ENCODE peak calls at places on chromosomes 13 and 19, in eight cellular contexts. One of them, this sample, is unnamed.

GRCh38 chr19:4519521-4520277 is 1.4 kb upstream of the PLIN4 start:
- DNase-seq in neuronal stem cell: no peak
- DNase-seq in PC-9: no peak
- DNase-seq in SK-N-SH: no peak
- DNase-seq in fibroblast of lung: no peak
- DNase-seq in MM.1S: no peak
- DNase-seq in hepatocyte: no peak
- DNase-seq in DND-41: no peak
- DNase-seq in this sample: no peak

GRCh38 chr13:47890146-47890814 is 110.8 kb downstream of the SUCLA2 start:
- DNase-seq in neuronal stem cell: no peak
- DNase-seq in PC-9: no peak
- DNase-seq in SK-N-SH: no peak
- DNase-seq in fibroblast of lung: no peak
- DNase-seq in MM.1S: no peak
- DNase-seq in hepatocyte: no peak
- DNase-seq in DND-41: peak; percentile 53
- DNase-seq in this sample: no peak

GRCh38 chr19:3154957-3155736 is 19.3 kb downstream of the GNA15 start:
- DNase-seq in neuronal stem cell: no peak
- DNase-seq in PC-9: peak; percentile 55
- DNase-seq in SK-N-SH: peak; percentile 66
- DNase-seq in fibroblast of lung: peak; percentile 99
- DNase-seq in MM.1S: no peak
- DNase-seq in hepatocyte: no peak
- DNase-seq in DND-41: peak; percentile 99
- DNase-seq in this sample: no peak

GRCh38 chr19:29410974-29411615 is 114.7 kb upstream of the VSTM2B start:
- DNase-seq in neuronal stem cell: no peak
- DNase-seq in PC-9: no peak
- DNase-seq in SK-N-SH: no peak
- DNase-seq in fibroblast of lung: no peak
- DNase-seq in MM.1S: no peak
- DNase-seq in hepatocyte: no peak
- DNase-seq in DND-41: no peak
- DNase-seq in this sample: no peak

GRCh38 chr13:31200636-31200970 is 828 bp downstream of the B3GLCT start:
- DNase-seq in neuronal stem cell: peak; percentile 36
- DNase-seq in PC-9: no peak
- DNase-seq in SK-N-SH: no peak
- DNase-seq in fibroblast of lung: peak; percentile 41
- DNase-seq in MM.1S: peak; percentile 18
- DNase-seq in hepatocyte: peak; percentile 75
- DNase-seq in DND-41: peak; percentile 60
- DNase-seq in this sample: peak; percentile 46

GRCh38 chr19:3604987-3605343 is 1.7 kb downstream of the TBXA2R start:
- DNase-seq in neuronal stem cell: no peak
- DNase-seq in PC-9: no peak
- DNase-seq in SK-N-SH: no peak
- DNase-seq in fibroblast of lung: no peak
- DNase-seq in MM.1S: no peak
- DNase-seq in hepatocyte: no peak
- DNase-seq in DND-41: no peak
- DNase-seq in this sample: no peak

GRCh38 chr19:3743486-3743885 is 18.0 kb downstream of the APBA3 start:
- DNase-seq in neuronal stem cell: no peak
- DNase-seq in PC-9: no peak
- DNase-seq in SK-N-SH: no peak
- DNase-seq in fibroblast of lung: no peak
- DNase-seq in MM.1S: no peak
- DNase-seq in hepatocyte: no peak
- DNase-seq in DND-41: no peak
- DNase-seq in this sample: peak; percentile 44

GRCh38 chr13:51590231-51590630 is 6.0 kb downstream of the WDFY2 start:
- DNase-seq in neuronal stem cell: no peak
- DNase-seq in PC-9: no peak
- DNase-seq in SK-N-SH: no peak
- DNase-seq in fibroblast of lung: no peak
- DNase-seq in MM.1S: no peak
- DNase-seq in hepatocyte: no peak
- DNase-seq in DND-41: no peak
- DNase-seq in this sample: no peak

GRCh38 chr13:54614729-54615128 is 1586.1 kb downstream of the OLFM4 start:
- DNase-seq in neuronal stem cell: no peak
- DNase-seq in PC-9: no peak
- DNase-seq in SK-N-SH: no peak
- DNase-seq in fibroblast of lung: no peak
- DNase-seq in MM.1S: no peak
- DNase-seq in hepatocyte: no peak
- DNase-seq in DND-41: no peak
- DNase-seq in this sample: no peak

GRCh38 chr13:66180806-66181205 is 1049.3 kb downstream of the PCDH9 start:
- DNase-seq in neuronal stem cell: no peak
- DNase-seq in PC-9: no peak
- DNase-seq in SK-N-SH: no peak
- DNase-seq in fibroblast of lung: peak; percentile 1
- DNase-seq in MM.1S: no peak
- DNase-seq in hepatocyte: no peak
- DNase-seq in DND-41: no peak
- DNase-seq in this sample: no peak

GRCh38 chr13:50130686-50131051 is 115.4 kb downstream of the KCNRG start:
- DNase-seq in neuronal stem cell: peak; percentile 46
- DNase-seq in PC-9: peak; percentile 24
- DNase-seq in SK-N-SH: peak; percentile 75
- DNase-seq in fibroblast of lung: no peak
- DNase-seq in MM.1S: peak; percentile 17
- DNase-seq in hepatocyte: peak; percentile 22
- DNase-seq in DND-41: no peak
- DNase-seq in this sample: peak; percentile 44
- H2AFZ ChIP-seq in neuronal stem cell: peak overlapping the region; percentile 95
- H2AFZ ChIP-seq in PC-9: peak overlapping the region; percentile 99
- H2AFZ ChIP-seq in SK-N-SH: peak overlapping the region; percentile 92
- H2AFZ ChIP-seq in fibroblast of lung: peak overlapping the region; percentile 70
- H2AFZ ChIP-seq in MM.1S: peak overlapping the region; percentile 67
- H2AFZ ChIP-seq in hepatocyte: peak overlapping the region; percentile 62
- H2AFZ ChIP-seq in DND-41: no peak overlapping the region
- H2AFZ ChIP-seq in this sample: peak overlapping the region; percentile 97

DNA sequence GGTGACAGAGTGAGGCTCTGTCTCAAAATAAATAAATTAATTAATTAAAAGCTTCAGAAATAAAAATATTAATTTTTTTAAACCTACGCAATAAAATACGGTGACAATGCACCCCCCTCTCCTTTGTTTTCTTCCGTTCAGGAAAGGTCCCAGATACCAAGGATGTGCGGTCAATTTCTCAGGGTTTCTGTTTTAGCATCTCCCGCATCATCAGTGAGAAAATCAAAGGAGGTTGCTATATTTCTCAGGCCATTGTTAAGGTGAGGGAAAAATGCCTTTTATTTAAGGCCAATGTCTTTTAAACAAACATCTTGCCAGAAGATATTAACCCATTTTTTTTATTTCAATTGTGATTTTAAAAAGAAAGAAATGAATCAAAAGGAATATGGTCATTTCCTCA is 111.7 kb downstream of the INSR start:
- DNase-seq in neuronal stem cell: no peak
- DNase-seq in PC-9: no peak
- DNase-seq in SK-N-SH: no peak
- DNase-seq in fibroblast of lung: no peak
- DNase-seq in MM.1S: no peak
- DNase-seq in hepatocyte: no peak
- DNase-seq in DND-41: no peak
- DNase-seq in this sample: no peak
- H2AFZ ChIP-seq in neuronal stem cell: no peak overlapping the region
- H2AFZ ChIP-seq in PC-9: no peak overlapping the region
- H2AFZ ChIP-seq in SK-N-SH: no peak overlapping the region
- H2AFZ ChIP-seq in fibroblast of lung: no peak overlapping the region
- H2AFZ ChIP-seq in MM.1S: peak overlapping the region; percentile 4
- H2AFZ ChIP-seq in hepatocyte: no peak overlapping the region
- H2AFZ ChIP-seq in DND-41: no peak overlapping the region
- H2AFZ ChIP-seq in this sample: no peak overlapping the region

DNA sequence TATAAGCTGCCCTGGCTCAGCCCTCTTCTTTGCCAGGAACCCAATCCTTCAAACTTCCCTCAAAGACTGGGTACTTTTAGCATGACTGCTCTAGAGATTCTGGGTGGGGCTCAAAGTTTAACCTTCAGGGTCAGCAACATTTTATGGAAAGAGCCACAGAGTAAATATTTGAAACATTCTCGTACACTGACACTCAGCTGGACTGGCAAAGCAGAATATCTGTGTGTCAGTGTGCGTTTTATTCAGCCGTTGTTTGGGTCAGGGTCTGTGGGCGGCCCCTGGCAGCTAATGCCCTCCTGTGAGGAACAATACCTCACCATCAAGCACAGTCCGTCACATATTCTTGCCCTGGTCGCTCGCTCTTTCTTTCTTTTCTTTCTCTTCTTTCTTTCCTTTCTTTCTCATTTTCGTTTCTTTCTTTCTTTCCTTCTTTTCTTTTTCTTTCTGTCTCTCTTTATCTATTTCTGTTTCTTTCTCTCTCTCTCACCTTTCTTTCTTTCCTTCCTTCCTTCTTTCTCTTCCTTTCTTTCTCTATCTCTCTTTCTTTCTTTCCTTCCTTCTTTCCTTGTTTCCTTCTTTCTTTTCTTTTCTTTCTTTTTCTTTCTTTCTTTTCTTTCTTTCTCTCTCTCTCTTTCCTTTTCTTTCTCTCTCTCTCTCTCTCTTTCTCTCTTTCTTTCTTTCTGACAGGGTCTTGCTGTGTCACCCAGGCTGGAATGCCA is 10.7 kb downstream of the DPRX start:
- DNase-seq in neuronal stem cell: no peak
- DNase-seq in PC-9: no peak
- DNase-seq in SK-N-SH: no peak
- DNase-seq in fibroblast of lung: no peak
- DNase-seq in MM.1S: no peak
- DNase-seq in hepatocyte: no peak
- DNase-seq in DND-41: no peak
- DNase-seq in this sample: no peak
- H2AFZ ChIP-seq in neuronal stem cell: peak overlapping the region; percentile 29
- H2AFZ ChIP-seq in PC-9: no peak overlapping the region
- H2AFZ ChIP-seq in SK-N-SH: no peak overlapping the region
- H2AFZ ChIP-seq in fibroblast of lung: no peak overlapping the region
- H2AFZ ChIP-seq in MM.1S: no peak overlapping the region
- H2AFZ ChIP-seq in hepatocyte: peak overlapping the region; percentile 26
- H2AFZ ChIP-seq in DND-41: no peak overlapping the region
- H2AFZ ChIP-seq in this sample: peak overlapping the region; percentile 95

DNA sequence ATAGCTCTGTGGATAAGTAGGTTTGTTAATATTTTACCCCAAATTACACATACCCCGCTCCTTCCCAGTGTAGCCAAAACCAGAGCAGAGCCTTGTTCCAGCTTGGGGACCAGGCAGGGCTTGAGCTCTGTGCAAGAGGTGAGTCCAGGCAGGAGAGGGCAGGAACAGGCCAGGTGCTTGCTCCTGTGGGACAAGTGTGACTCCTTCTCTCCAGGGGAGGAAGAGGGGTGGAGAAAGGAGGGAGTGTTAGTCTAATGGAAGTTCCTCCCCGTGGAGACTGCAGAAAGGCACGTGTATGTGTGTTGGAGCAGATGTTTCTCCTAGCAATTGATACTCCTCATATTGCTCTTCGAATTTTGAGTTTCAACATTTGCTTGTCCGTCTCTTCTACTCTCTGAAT is 201.0 kb downstream of the FGF9 start:
- DNase-seq in neuronal stem cell: no peak
- DNase-seq in PC-9: no peak
- DNase-seq in SK-N-SH: no peak
- DNase-seq in fibroblast of lung: no peak
- DNase-seq in MM.1S: no peak
- DNase-seq in hepatocyte: no peak
- DNase-seq in DND-41: no peak
- DNase-seq in this sample: no peak
- H2AFZ ChIP-seq in neuronal stem cell: no peak overlapping the region
- H2AFZ ChIP-seq in PC-9: no peak overlapping the region
- H2AFZ ChIP-seq in SK-N-SH: no peak overlapping the region
- H2AFZ ChIP-seq in fibroblast of lung: no peak overlapping the region
- H2AFZ ChIP-seq in MM.1S: no peak overlapping the region
- H2AFZ ChIP-seq in hepatocyte: no peak overlapping the region
- H2AFZ ChIP-seq in DND-41: no peak overlapping the region
- H2AFZ ChIP-seq in this sample: no peak overlapping the region

DNA sequence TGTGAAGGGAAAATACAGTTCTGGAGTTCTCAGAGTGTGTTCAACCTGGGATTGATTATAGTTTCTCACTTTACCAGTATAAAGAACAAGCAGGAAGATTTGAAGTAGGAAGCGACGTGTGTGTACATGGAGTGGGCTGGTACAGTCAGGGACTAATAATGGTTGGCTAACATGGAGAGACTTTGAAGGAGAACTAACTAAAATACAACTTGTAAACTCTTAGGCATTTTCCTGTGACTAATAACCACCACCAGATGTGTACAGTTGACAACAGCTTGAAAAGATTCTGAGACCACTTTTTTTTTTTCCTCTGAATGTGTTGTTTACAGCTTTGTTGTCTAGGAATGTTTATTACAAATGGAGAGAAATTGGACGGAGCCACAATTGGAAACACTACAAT is 58.3 kb downstream of the POSTN start:
- DNase-seq in neuronal stem cell: no peak
- DNase-seq in PC-9: no peak
- DNase-seq in SK-N-SH: no peak
- DNase-seq in fibroblast of lung: peak; percentile 77
- DNase-seq in MM.1S: no peak
- DNase-seq in hepatocyte: no peak
- DNase-seq in DND-41: no peak
- DNase-seq in this sample: no peak
- H2AFZ ChIP-seq in neuronal stem cell: no peak overlapping the region
- H2AFZ ChIP-seq in PC-9: no peak overlapping the region
- H2AFZ ChIP-seq in SK-N-SH: peak overlapping the region; percentile 64
- H2AFZ ChIP-seq in fibroblast of lung: peak overlapping the region; percentile 5
- H2AFZ ChIP-seq in MM.1S: no peak overlapping the region
- H2AFZ ChIP-seq in hepatocyte: no peak overlapping the region
- H2AFZ ChIP-seq in DND-41: no peak overlapping the region
- H2AFZ ChIP-seq in this sample: no peak overlapping the region

This sample was measured in GM23338.